ENCODE peak calls at places on chromosomes 16 and 17, in six cellular contexts. One of them, this sample, is unnamed.
A peak's percentile ranks its signal among the peaks of the same experiment; 100 is the strongest.

GRCh38 chr17:64262422-64263260 is at the start of gene TEX2:
- DNase-seq in cardiac fibroblast: no peak
- DNase-seq in NCI-H1048: no peak
- DNase-seq in stimulated activated naive CD4-positive, alpha-beta T cell: peak; percentile 74
- DNase-seq in ELR: peak; percentile 51
- DNase-seq in PC-9: no peak
- DNase-seq in this sample: peak; percentile 86

GRCh38 chr16:18966791-18967190 is 16.9 kb upstream of the TMC7 start:
- DNase-seq in cardiac fibroblast: no peak
- DNase-seq in NCI-H1048: no peak
- DNase-seq in stimulated activated naive CD4-positive, alpha-beta T cell: no peak
- DNase-seq in ELR: no peak
- DNase-seq in PC-9: no peak
- DNase-seq in this sample: no peak

GRCh38 chr16:50207652-50208051 is 54.5 kb downstream of the TENT4B start:
- DNase-seq in cardiac fibroblast: peak; percentile 56
- DNase-seq in NCI-H1048: no peak
- DNase-seq in stimulated activated naive CD4-positive, alpha-beta T cell: no peak
- DNase-seq in ELR: peak; percentile 76
- DNase-seq in PC-9: no peak
- DNase-seq in this sample: no peak

GRCh38 chr16:2206780-2207433 is 1.7 kb downstream of the MLST8 start:
- DNase-seq in cardiac fibroblast: no peak
- DNase-seq in NCI-H1048: no peak
- DNase-seq in stimulated activated naive CD4-positive, alpha-beta T cell: no peak
- DNase-seq in ELR: no peak
- DNase-seq in PC-9: no peak
- DNase-seq in this sample: no peak

GRCh38 chr17:78164748-78165607 is 3.4 kb upstream of the SYNGR2 start:
- DNase-seq in cardiac fibroblast: no peak
- DNase-seq in NCI-H1048: no peak
- DNase-seq in stimulated activated naive CD4-positive, alpha-beta T cell: no peak
- DNase-seq in ELR: no peak
- DNase-seq in PC-9: no peak
- DNase-seq in this sample: no peak

GRCh38 chr16:68227850-68228553 is 7.9 kb downstream of the ESRP2 start:
- DNase-seq in cardiac fibroblast: no peak
- DNase-seq in NCI-H1048: no peak
- DNase-seq in stimulated activated naive CD4-positive, alpha-beta T cell: no peak
- DNase-seq in ELR: no peak
- DNase-seq in PC-9: no peak
- DNase-seq in this sample: no peak

GRCh38 chr17:47733414-47734288 is 615 bp downstream of the TBX21 start:
- DNase-seq in cardiac fibroblast: no peak
- DNase-seq in NCI-H1048: no peak
- DNase-seq in stimulated activated naive CD4-positive, alpha-beta T cell: no peak
- DNase-seq in ELR: no peak
- DNase-seq in PC-9: no peak
- DNase-seq in this sample: peak; percentile 49

GRCh38 chr17:54524501-54524900 is 376.2 kb upstream of the TOM1L1 start:
- DNase-seq in cardiac fibroblast: no peak
- DNase-seq in NCI-H1048: no peak
- DNase-seq in stimulated activated naive CD4-positive, alpha-beta T cell: no peak
- DNase-seq in ELR: no peak
- DNase-seq in PC-9: no peak
- DNase-seq in this sample: no peak

GRCh38 chr16:84307209-84307954 is 12.7 kb downstream of the WFDC1 start:
- DNase-seq in cardiac fibroblast: no peak
- DNase-seq in NCI-H1048: no peak
- DNase-seq in stimulated activated naive CD4-positive, alpha-beta T cell: no peak
- DNase-seq in ELR: no peak
- DNase-seq in PC-9: no peak
- DNase-seq in this sample: no peak

GRCh38 chr17:49021095-49021767 is 24.0 kb downstream of the IGF2BP1 start:
- DNase-seq in cardiac fibroblast: peak; percentile 52
- DNase-seq in NCI-H1048: no peak
- DNase-seq in stimulated activated naive CD4-positive, alpha-beta T cell: no peak
- DNase-seq in ELR: no peak
- DNase-seq in PC-9: no peak
- DNase-seq in this sample: no peak

GRCh38 chr17:18920911-18921441 is 31.0 kb upstream of the SLC5A10 start:
- DNase-seq in cardiac fibroblast: no peak
- DNase-seq in NCI-H1048: no peak
- DNase-seq in stimulated activated naive CD4-positive, alpha-beta T cell: no peak
- DNase-seq in ELR: peak; percentile 71
- DNase-seq in PC-9: no peak
- DNase-seq in this sample: no peak

This sample was measured in upper lobe of right lung.